ENCODE peak calls at places on chromosomes 4 and X, in six cellular contexts. L is lung; Z is CD8-positive, alpha-beta T cell; N is thyroid gland; Q is upper lobe of left lung; K is ovary. F is an unnamed sample.

GRCh38 chr4:116520886-116521285 is 564.5 kb downstream of the TRAM1L1 start:
- DNase-seq in Z (no peak), N (no peak), K (no peak), L (no peak), Q (no peak), F (no peak)

GRCh38 chrX:132491191-132491590 is 2.4 kb upstream of the MBNL3 start:
- DNase-seq in Q (no peak), K (no peak), L (no peak), N (no peak), Z (peak; percentile 8), F (no peak)

GRCh38 chr4:146370841-146371240 is 150.9 kb downstream of the SLC10A7 start:
- DNase-seq in Z (no peak), N (no peak), L (no peak), K (no peak), Q (no peak), F (no peak)

GRCh38 chr4:138062929-138063328 is 179.2 kb downstream of the SLC7A11 start:
- DNase-seq in L (no peak), Z (no peak), N (no peak), K (no peak), Q (no peak), F (peak; percentile 13)

GRCh38 chr4:56731857-56732256 is 50.8 kb upstream of the HOPX start:
- DNase-seq in N (peak; percentile 47), Q (no peak), K (no peak), Z (no peak), L (peak; percentile 46), F (no peak)

GRCh38 chrX:5936438-5936837 is 292.2 kb downstream of the NLGN4X start:
- DNase-seq in Q (no peak), N (no peak), Z (no peak), K (peak; percentile 13), L (no peak), F (no peak)

GRCh38 chrX:72258174-72258573 is 18.9 kb downstream of the RPS4X start:
- DNase-seq in Z (no peak), N (no peak), Q (no peak), L (no peak), K (no peak), F (no peak)

GRCh38 chr4:150540959-150541360 is 41.0 kb upstream of the MAB21L2 start:
- DNase-seq in Q (no peak), Z (no peak), N (no peak), K (no peak), L (no peak), F (no peak)

GRCh38 chrX:397575-397974 is 10.9 kb upstream of the PPP2R3B start:
- DNase-seq in N (no peak), Z (no peak), K (peak; percentile 36), L (no peak), Q (no peak), F (no peak)

GRCh38 chrX:11188664-11189063 is 77.5 kb downstream of the HCCS start:
- DNase-seq in Z (no peak), Q (no peak), N (no peak), K (no peak), L (no peak), F (peak; percentile 38)

GRCh38 chr4:55008166-55009056 is 117.0 kb downstream of the KDR start:
- DNase-seq in L (no peak), Z (no peak), K (no peak), N (no peak), Q (peak; percentile 52), F (peak; percentile 30)

GRCh38 chrX:17613979-17614572 is 123.2 kb upstream of the SCML1 start:
- DNase-seq in K (no peak), Z (no peak), L (peak; percentile 44), Q (no peak), N (peak; percentile 17), F (peak; percentile 8)

GRCh38 chrX:17605676-17606075 is 131.6 kb upstream of the SCML1 start:
- DNase-seq in Q (no peak), K (no peak), Z (no peak), L (no peak), N (no peak), F (no peak)

GRCh38 chrX:17606211-17606610 is 131.1 kb upstream of the SCML1 start:
- DNase-seq in Q (no peak), L (no peak), N (no peak), K (no peak), Z (no peak), F (no peak)

GRCh38 chrX:17610788-17611187 is 126.5 kb upstream of the SCML1 start:
- DNase-seq in Q (no peak), L (no peak), N (no peak), K (no peak), Z (no peak), F (no peak)

DNA sequence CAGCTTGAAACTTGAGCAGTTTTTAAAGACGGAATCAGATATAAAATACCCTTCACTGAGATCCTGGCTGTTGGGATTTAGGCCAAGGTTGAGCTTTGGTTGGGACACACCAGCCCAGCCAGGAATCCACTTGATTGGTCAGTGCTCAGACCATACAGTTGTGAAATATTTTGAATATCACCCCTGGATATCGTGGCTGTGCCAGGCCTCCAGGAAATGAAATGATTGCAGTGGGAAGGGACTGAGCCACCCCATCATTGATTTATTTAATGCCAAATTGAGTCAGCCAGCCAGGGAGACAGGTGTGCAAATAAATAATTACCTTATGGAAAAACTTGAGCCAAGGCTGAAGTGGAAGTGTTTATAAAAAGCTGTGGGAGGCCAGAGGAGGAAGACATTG is 128.4 kb upstream of the SCML1 start:
- DNase-seq in Z (no peak), Q (no peak), N (peak; percentile 32), K (no peak), L (no peak), F (no peak)
- TF ChIP-seq CTCF in Z (no peak), Q (no peak), N (no peak), K (no peak), L (no peak), F (no peak)

GRCh38 chr4:153788419-153789276 is at the start of gene SFRP2:
- DNase-seq in L (no peak), Q (peak; percentile 84), Z (no peak), N (no peak), K (no peak), F (no peak)
- H3K27ac ChIP-seq in L (no peak within 1 kb of the TSS), Q (no peak within 1 kb of the TSS), Z (no peak within 1 kb of the TSS), N (no peak within 1 kb of the TSS), K (no peak within 1 kb of the TSS), F (no peak within 1 kb of the TSS)

GRCh38 chr4:152462715-152463114 is 73.2 kb downstream of the FBXW7 start:
- DNase-seq in Z (no peak), N (no peak), Q (no peak), K (no peak), L (no peak), F (no peak)

GRCh38 chr4:152458801-152459302 is 77.0 kb downstream of the FBXW7 start:
- DNase-seq in N (no peak), Q (no peak), K (no peak), Z (no peak), L (no peak), F (no peak)

GRCh38 chr4:152459326-152459725 is 76.6 kb downstream of the FBXW7 start:
- DNase-seq in L (no peak), K (no peak), N (no peak), Q (no peak), Z (no peak), F (no peak)

GRCh38 chr4:152462047-152462446 is 73.8 kb downstream of the FBXW7 start:
- DNase-seq in Z (no peak), N (no peak), L (no peak), K (no peak), Q (no peak), F (no peak)

DNA sequence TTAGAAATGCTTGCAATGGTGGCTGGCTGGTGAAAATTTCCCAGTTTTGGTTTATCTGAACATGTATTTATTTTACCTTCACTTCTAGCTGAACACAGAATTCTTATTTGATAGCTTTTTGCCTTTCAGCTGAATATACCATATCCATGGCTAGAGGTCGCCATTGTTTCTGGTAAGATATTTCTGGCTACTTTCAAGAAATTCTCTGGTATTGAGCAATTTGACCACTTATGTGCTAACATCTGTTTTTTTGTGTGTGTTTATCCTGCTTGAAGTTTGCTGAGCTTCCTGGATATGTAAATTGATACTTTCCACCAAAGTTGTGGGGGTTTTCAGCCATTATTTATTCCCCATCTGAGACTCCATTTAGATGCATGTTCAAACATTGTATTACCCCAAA is 75.4 kb downstream of the FBXW7 start:
- DNase-seq in Q (no peak), N (no peak), Z (no peak), K (no peak), L (no peak), F (no peak)
- TF ChIP-seq CTCF in Q (no peak), N (no peak), Z (no peak), K (no peak), L (no peak), F (peak; percentile 41)

GRCh38 chrX:153474718-153475117 is 4.3 kb upstream of the HAUS7 start:
- DNase-seq in Z (peak; percentile 54), N (peak; percentile 63), Q (peak; percentile 90), K (peak; percentile 77), L (peak; percentile 48), F (peak; percentile 34)
- H3K27ac ChIP-seq in Z (no peak overlapping the region), N (no peak overlapping the region), Q (peak overlapping the region; percentile 30), K (no peak overlapping the region), L (no peak overlapping the region), F (peak overlapping the region; percentile 90)

GRCh38 chr4:176660561-176660960 is 132.2 kb downstream of the VEGFC start:
- DNase-seq in K (no peak), L (no peak), Z (no peak), N (no peak), Q (no peak), F (peak; percentile 20)
- TF ChIP-seq CTCF in K (no peak), L (no peak), Z (no peak), N (no peak), Q (no peak), F (no peak)

DNA sequence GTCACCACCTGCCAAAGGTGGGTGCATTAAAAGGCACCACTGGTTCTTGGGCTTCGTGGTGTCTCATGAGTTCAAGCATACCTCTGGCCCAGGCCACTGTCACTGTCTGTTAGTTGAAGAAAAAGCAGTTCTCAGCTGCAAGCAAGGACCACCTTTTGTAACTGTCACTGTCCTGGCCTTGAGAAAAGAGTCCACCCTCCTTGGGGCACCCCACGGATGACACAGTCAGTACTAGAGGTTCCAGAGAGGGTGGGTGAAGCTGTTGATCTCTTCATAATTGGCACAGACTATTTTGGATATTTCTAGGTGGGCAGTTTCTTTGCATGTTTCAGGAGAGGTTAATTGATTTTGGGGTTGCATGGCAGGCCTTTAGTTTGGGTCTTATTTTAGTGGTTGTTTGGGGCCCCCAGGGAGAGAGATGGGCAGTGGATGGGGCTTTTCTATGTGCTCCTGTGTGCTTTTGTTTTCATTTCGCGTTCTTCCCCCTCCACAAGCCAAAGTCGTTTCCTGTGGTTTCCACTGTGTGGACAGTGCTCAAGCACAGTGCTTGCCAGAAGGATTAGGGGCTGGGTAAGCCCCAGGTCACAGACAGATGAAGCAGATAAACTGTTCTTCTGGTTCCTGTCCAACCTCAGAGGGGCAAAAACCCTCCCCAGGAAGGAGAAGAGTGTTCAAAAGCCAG is 156.2 kb upstream of the PPP1R2C start:
- DNase-seq in N (no peak), K (no peak), L (no peak), Q (no peak), Z (peak; percentile 11), F (no peak)
- H3K27ac ChIP-seq in N (no peak overlapping the region), K (no peak overlapping the region), L (no peak overlapping the region), Q (no peak overlapping the region), Z (no peak overlapping the region), F (no peak overlapping the region)

GRCh38 chrX:51641421-51642021 is 22.8 kb upstream of the CENPVL3 start:
- DNase-seq in K (no peak), N (no peak), L (no peak), Q (no peak), Z (no peak), F (peak; percentile 9)
- TF ChIP-seq CTCF in K (no peak), N (no peak), L (no peak), Q (no peak), Z (peak; percentile 27), F (no peak)